ENCODE peak calls at places on chromosomes 12 and 14, in nine cellular contexts. One of them, this sample, is unnamed.

GRCh38 chr12:117060927-117061300 is 38.3 kb downstream of the TESC start:
- DNase-seq in neural crest cell: no peak
- DNase-seq in iris pigment epithelial cell: no peak
- DNase-seq in Daoy: no peak
- DNase-seq in activated naive CD4-positive, alpha-beta T cell: no peak
- DNase-seq in RWPE1: no peak
- DNase-seq in progenitor cell of endocrine pancreas: no peak
- DNase-seq in CD4-positive, alpha-beta T cell: no peak
- DNase-seq in activated CD4-positive, alpha-beta T cell treated with anti-CD3 and anti-CD28 coated beads, Interleukin-2, amount 50 U/mL, for 1 hour: no peak
- DNase-seq in this sample: no peak

GRCh38 chr14:68082698-68083291 is 263.2 kb downstream of the RAD51B start:
- DNase-seq in progenitor cell of endocrine pancreas: no peak
- DNase-seq in RWPE1: no peak
- DNase-seq in CD4-positive, alpha-beta T cell: no peak
- DNase-seq in activated CD4-positive, alpha-beta T cell treated with anti-CD3 and anti-CD28 coated beads, Interleukin-2, amount 50 U/mL, for 1 hour: no peak
- DNase-seq in activated naive CD4-positive, alpha-beta T cell: no peak
- DNase-seq in iris pigment epithelial cell: no peak
- DNase-seq in neural crest cell: no peak
- DNase-seq in Daoy: no peak
- DNase-seq in this sample: no peak

GRCh38 chr12:109987615-109988014 is 8.6 kb downstream of the GIT2 start:
- DNase-seq in activated CD4-positive, alpha-beta T cell treated with anti-CD3 and anti-CD28 coated beads, Interleukin-2, amount 50 U/mL, for 1 hour: no peak
- DNase-seq in progenitor cell of endocrine pancreas: no peak
- DNase-seq in iris pigment epithelial cell: peak
- DNase-seq in activated naive CD4-positive, alpha-beta T cell: no peak
- DNase-seq in CD4-positive, alpha-beta T cell: no peak
- DNase-seq in Daoy: no peak
- DNase-seq in neural crest cell: no peak
- DNase-seq in RWPE1: no peak
- DNase-seq in this sample: no peak

GRCh38 chr12:66154776-66155175 is 15.0 kb downstream of the TMBIM4 start:
- DNase-seq in neural crest cell: no peak
- DNase-seq in Daoy: no peak
- DNase-seq in activated CD4-positive, alpha-beta T cell treated with anti-CD3 and anti-CD28 coated beads, Interleukin-2, amount 50 U/mL, for 1 hour: no peak
- DNase-seq in iris pigment epithelial cell: peak
- DNase-seq in activated naive CD4-positive, alpha-beta T cell: no peak
- DNase-seq in CD4-positive, alpha-beta T cell: no peak
- DNase-seq in progenitor cell of endocrine pancreas: no peak
- DNase-seq in RWPE1: no peak
- DNase-seq in this sample: peak

GRCh38 chr14:61663312-61663974 is 31.9 kb upstream of the HIF1A start:
- DNase-seq in iris pigment epithelial cell: no peak
- DNase-seq in progenitor cell of endocrine pancreas: no peak
- DNase-seq in activated naive CD4-positive, alpha-beta T cell: no peak
- DNase-seq in CD4-positive, alpha-beta T cell: no peak
- DNase-seq in RWPE1: no peak
- DNase-seq in activated CD4-positive, alpha-beta T cell treated with anti-CD3 and anti-CD28 coated beads, Interleukin-2, amount 50 U/mL, for 1 hour: no peak
- DNase-seq in neural crest cell: no peak
- DNase-seq in Daoy: no peak
- DNase-seq in this sample: no peak

GRCh38 chr14:81727243-81727642 is 193.6 kb upstream of the SEL1L start:
- DNase-seq in progenitor cell of endocrine pancreas: no peak
- DNase-seq in activated naive CD4-positive, alpha-beta T cell: no peak
- DNase-seq in activated CD4-positive, alpha-beta T cell treated with anti-CD3 and anti-CD28 coated beads, Interleukin-2, amount 50 U/mL, for 1 hour: no peak
- DNase-seq in RWPE1: no peak
- DNase-seq in neural crest cell: no peak
- DNase-seq in iris pigment epithelial cell: peak
- DNase-seq in CD4-positive, alpha-beta T cell: no peak
- DNase-seq in Daoy: peak
- DNase-seq in this sample: no peak

GRCh38 chr12:100612557-100612956 is 39.1 kb downstream of the GAS2L3 start:
- DNase-seq in progenitor cell of endocrine pancreas: no peak
- DNase-seq in iris pigment epithelial cell: peak
- DNase-seq in CD4-positive, alpha-beta T cell: no peak
- DNase-seq in RWPE1: no peak
- DNase-seq in activated CD4-positive, alpha-beta T cell treated with anti-CD3 and anti-CD28 coated beads, Interleukin-2, amount 50 U/mL, for 1 hour: no peak
- DNase-seq in activated naive CD4-positive, alpha-beta T cell: no peak
- DNase-seq in Daoy: no peak
- DNase-seq in neural crest cell: no peak
- DNase-seq in this sample: no peak

GRCh38 chr12:62684586-62685295 is 218.1 kb downstream of the MON2 start:
- DNase-seq in CD4-positive, alpha-beta T cell: no peak
- DNase-seq in activated naive CD4-positive, alpha-beta T cell: no peak
- DNase-seq in activated CD4-positive, alpha-beta T cell treated with anti-CD3 and anti-CD28 coated beads, Interleukin-2, amount 50 U/mL, for 1 hour: no peak
- DNase-seq in progenitor cell of endocrine pancreas: no peak
- DNase-seq in Daoy: no peak
- DNase-seq in neural crest cell: no peak
- DNase-seq in RWPE1: no peak
- DNase-seq in iris pigment epithelial cell: peak
- DNase-seq in this sample: peak

GRCh38 chr12:124520258-124520657 is 47.2 kb downstream of the NCOR2 start:
- DNase-seq in activated CD4-positive, alpha-beta T cell treated with anti-CD3 and anti-CD28 coated beads, Interleukin-2, amount 50 U/mL, for 1 hour: no peak
- DNase-seq in RWPE1: peak
- DNase-seq in activated naive CD4-positive, alpha-beta T cell: no peak
- DNase-seq in neural crest cell: no peak
- DNase-seq in iris pigment epithelial cell: peak
- DNase-seq in CD4-positive, alpha-beta T cell: no peak
- DNase-seq in Daoy: peak
- DNase-seq in progenitor cell of endocrine pancreas: no peak
- DNase-seq in this sample: no peak

GRCh38 chr14:80768646-80769045 is 172.9 kb downstream of the CEP128 start:
- DNase-seq in activated CD4-positive, alpha-beta T cell treated with anti-CD3 and anti-CD28 coated beads, Interleukin-2, amount 50 U/mL, for 1 hour: no peak
- DNase-seq in CD4-positive, alpha-beta T cell: no peak
- DNase-seq in Daoy: no peak
- DNase-seq in activated naive CD4-positive, alpha-beta T cell: no peak
- DNase-seq in neural crest cell: no peak
- DNase-seq in RWPE1: no peak
- DNase-seq in iris pigment epithelial cell: no peak
- DNase-seq in progenitor cell of endocrine pancreas: no peak
- DNase-seq in this sample: no peak

GRCh38 chr12:10559241-10559640 is 53.6 kb downstream of the EIF2S3B start:
- DNase-seq in iris pigment epithelial cell: no peak
- DNase-seq in CD4-positive, alpha-beta T cell: no peak
- DNase-seq in neural crest cell: no peak
- DNase-seq in activated CD4-positive, alpha-beta T cell treated with anti-CD3 and anti-CD28 coated beads, Interleukin-2, amount 50 U/mL, for 1 hour: no peak
- DNase-seq in Daoy: no peak
- DNase-seq in progenitor cell of endocrine pancreas: no peak
- DNase-seq in activated naive CD4-positive, alpha-beta T cell: no peak
- DNase-seq in RWPE1: no peak
- DNase-seq in this sample: no peak

GRCh38 chr12:3896851-3897351 is 23.7 kb upstream of the PARP11 start:
- DNase-seq in neural crest cell: no peak
- DNase-seq in RWPE1: no peak
- DNase-seq in activated CD4-positive, alpha-beta T cell treated with anti-CD3 and anti-CD28 coated beads, Interleukin-2, amount 50 U/mL, for 1 hour: no peak
- DNase-seq in progenitor cell of endocrine pancreas: no peak
- DNase-seq in Daoy: no peak
- DNase-seq in iris pigment epithelial cell: peak
- DNase-seq in activated naive CD4-positive, alpha-beta T cell: no peak
- DNase-seq in CD4-positive, alpha-beta T cell: no peak
- DNase-seq in this sample: no peak

GRCh38 chr12:128817115-128818015 is 6.4 kb downstream of the SLC15A4 start:
- DNase-seq in progenitor cell of endocrine pancreas: no peak
- DNase-seq in Daoy: peak
- DNase-seq in activated CD4-positive, alpha-beta T cell treated with anti-CD3 and anti-CD28 coated beads, Interleukin-2, amount 50 U/mL, for 1 hour: no peak
- DNase-seq in neural crest cell: no peak
- DNase-seq in RWPE1: peak
- DNase-seq in iris pigment epithelial cell: peak
- DNase-seq in CD4-positive, alpha-beta T cell: no peak
- DNase-seq in activated naive CD4-positive, alpha-beta T cell: no peak
- DNase-seq in this sample: peak

GRCh38 chr14:65019944-65020566 is 33.4 kb downstream of the FNTB start:
- DNase-seq in RWPE1: peak
- DNase-seq in activated CD4-positive, alpha-beta T cell treated with anti-CD3 and anti-CD28 coated beads, Interleukin-2, amount 50 U/mL, for 1 hour: no peak
- DNase-seq in progenitor cell of endocrine pancreas: peak
- DNase-seq in Daoy: peak
- DNase-seq in activated naive CD4-positive, alpha-beta T cell: no peak
- DNase-seq in iris pigment epithelial cell: peak
- DNase-seq in neural crest cell: peak
- DNase-seq in CD4-positive, alpha-beta T cell: no peak
- DNase-seq in this sample: peak

GRCh38 chr14:54610051-54610977 is 43.4 kb downstream of the SAMD4A start:
- DNase-seq in CD4-positive, alpha-beta T cell: no peak
- DNase-seq in Daoy: no peak
- DNase-seq in neural crest cell: no peak
- DNase-seq in activated naive CD4-positive, alpha-beta T cell: no peak
- DNase-seq in RWPE1: no peak
- DNase-seq in progenitor cell of endocrine pancreas: no peak
- DNase-seq in iris pigment epithelial cell: peak
- DNase-seq in activated CD4-positive, alpha-beta T cell treated with anti-CD3 and anti-CD28 coated beads, Interleukin-2, amount 50 U/mL, for 1 hour: no peak
- DNase-seq in this sample: peak

GRCh38 chr14:73188501-73188903 is 48.8 kb upstream of the PAPLN start:
- DNase-seq in progenitor cell of endocrine pancreas: no peak
- DNase-seq in neural crest cell: no peak
- DNase-seq in iris pigment epithelial cell: peak
- DNase-seq in RWPE1: peak
- DNase-seq in CD4-positive, alpha-beta T cell: no peak
- DNase-seq in activated naive CD4-positive, alpha-beta T cell: no peak
- DNase-seq in activated CD4-positive, alpha-beta T cell treated with anti-CD3 and anti-CD28 coated beads, Interleukin-2, amount 50 U/mL, for 1 hour: no peak
- DNase-seq in Daoy: peak
- DNase-seq in this sample: peak